ENCODE peak calls at places on chromosomes 3 and 15, in nine cellular contexts. T is caudate nucleus; N is hepatic stellate cell; Z is Right ventricle myocardium superior; X is EL; D is activated naive CD8-positive, alpha-beta T cell treated with anti-CD3 and anti-CD28 coated beads, Interleukin-2, amount 50 U/mL, for 24 hours; V is GM23248; W is cardiac fibroblast; K is progenitor cell of endocrine pancreas. M is an unnamed sample.

GRCh38 chr3:15043772-15044171 is 21.3 kb downstream of the MRPS25 start:
- DNase-seq in T (no peak), N (no peak), Z (no peak), X (no peak), D (no peak), V (no peak), W (no peak), K (no peak), M (no peak)

GRCh38 chr15:25787855-25788521 is 75.1 kb downstream of the ATP10A start:
- DNase-seq in T (no peak), N (peak; percentile 68), Z (peak; percentile 43), X (peak; percentile 58), D (no peak), V (peak; percentile 93), W (peak; percentile 48), K (no peak), M (no peak)

GRCh38 chr15:85456798-85457197 is 76.4 kb downstream of the AKAP13 start:
- DNase-seq in T (no peak), N (no peak), Z (no peak), X (no peak), D (no peak), V (no peak), W (no peak), K (no peak), M (no peak)

GRCh38 chr3:18335202-18335601 is 89.9 kb downstream of the SATB1 start:
- DNase-seq in T (no peak), N (no peak), Z (no peak), X (no peak), D (no peak), V (no peak), W (peak; percentile 22), K (no peak), M (no peak)

GRCh38 chr15:29141206-29141907 is 128.3 kb downstream of the NSMCE3 start:
- DNase-seq in T (no peak), N (no peak), Z (peak; percentile 27), X (no peak), D (no peak), V (no peak), W (peak; percentile 15), K (peak; percentile 5), M (no peak)

GRCh38 chr3:81989274-81989673 is 227.8 kb upstream of the GBE1 start:
- DNase-seq in T (no peak), N (no peak), Z (no peak), X (no peak), D (no peak), V (no peak), W (no peak), K (no peak), M (no peak)

GRCh38 chr3:72375237-72376154 is 472.7 kb downstream of the SHQ1 start:
- DNase-seq in T (peak; percentile 22), N (no peak), Z (no peak), X (no peak), D (peak; percentile 14), V (no peak), W (no peak), K (no peak), M (no peak)

GRCh38 chr15:43871835-43872234 is 45.0 kb downstream of the WDR76 start:
- DNase-seq in T (no peak), N (no peak), Z (no peak), X (no peak), D (no peak), V (no peak), W (no peak), K (no peak), M (no peak)

GRCh38 chr3:94076055-94076454 is 13.2 kb downstream of the NSUN3 start:
- DNase-seq in T (no peak), N (no peak), Z (no peak), X (peak; percentile 32), D (no peak), V (peak; percentile 62), W (peak; percentile 66), K (no peak), M (no peak)

GRCh38 chr15:43912991-43913927 is 86.5 kb downstream of the WDR76 start:
- DNase-seq in T (peak; percentile 45), N (peak; percentile 84), Z (no peak), X (peak; percentile 99), D (no peak), V (peak; percentile 96), W (peak; percentile 98), K (no peak), M (no peak)

GRCh38 chr3:158727499-158728377 is 4.5 kb downstream of the RARRES1 start:
- DNase-seq in T (peak; percentile 34), N (peak; percentile 69), Z (no peak), X (peak; percentile 75), D (peak; percentile 29), V (peak; percentile 84), W (peak; percentile 87), K (peak; percentile 16), M (peak; percentile 72)

GRCh38 chr3:102741694-102742093 is 306.9 kb downstream of the ZPLD1 start:
- DNase-seq in T (no peak), N (no peak), Z (no peak), X (no peak), D (no peak), V (no peak), W (no peak), K (no peak), M (no peak)

GRCh38 chr3:139269984-139270383 is 73.8 kb upstream of the MRPS22 start:
- DNase-seq in T (no peak), N (no peak), Z (no peak), X (no peak), D (no peak), V (no peak), W (no peak), K (no peak), M (no peak)

GRCh38 chr15:40296561-40297230 is 11.0 kb downstream of the PLCB2 start:
- DNase-seq in T (no peak), N (no peak), Z (peak; percentile 26), X (no peak), D (no peak), V (no peak), W (no peak), K (no peak), M (no peak)